ENCODE peak calls at places on chromosomes 3 and 15, in four cellular contexts. S is left ventricle myocardium inferior, B is GM23338, K is lower leg skin. N is an unnamed sample.
A peak's percentile ranks its signal among the peaks of the same experiment; 100 is the strongest.

GRCh38 chr15:66405007-66405406 is 18.3 kb downstream of the MAP2K1 start:
- DNase-seq in S (no peak), B (no peak), K (no peak), N (no peak)

GRCh38 chr3:85304360-85304964 is 345.7 kb downstream of the CADM2 start:
- DNase-seq in S (no peak), B (peak; percentile 21), K (no peak), N (no peak)

GRCh38 chr3:196596355-196596754 is 27.9 kb downstream of the FBXO45 start:
- DNase-seq in S (no peak), B (no peak), K (no peak), N (peak; percentile 42)

GRCh38 chr3:126517291-126517951 is at the start of gene UROC1:
- DNase-seq in S (no peak), B (no peak), K (no peak), N (no peak)

GRCh38 chr15:22878103-22878502 is 39.6 kb downstream of the NIPA2 start:
- DNase-seq in S (no peak), B (no peak), K (no peak), N (no peak)

GRCh38 chr3:55490194-55490913 is 3.2 kb upstream of the WNT5A start:
- DNase-seq in S (no peak), B (peak; percentile 14), K (no peak), N (no peak)

GRCh38 chr15:43998607-43999006 is 171.8 kb downstream of the WDR76 start:
- DNase-seq in S (peak; percentile 42), B (peak; percentile 24), K (no peak), N (no peak)

GRCh38 chr3:144127014-144127413 is 155.4 kb downstream of the DIPK2A start:
- DNase-seq in S (no peak), B (no peak), K (no peak), N (no peak)

GRCh38 chr15:36390491-36390890 is 188.9 kb upstream of the CDIN1 start:
- DNase-seq in S (no peak), B (no peak), K (no peak), N (no peak)

GRCh38 chr3:105366302-105367062 is at the start of gene ALCAM:
- DNase-seq in S (peak; percentile 89), B (peak; percentile 97), K (peak; percentile 90), N (peak; percentile 99)

GRCh38 chr15:72851586-72851985 is 68.0 kb upstream of the ADPGK start:
- DNase-seq in S (no peak), B (no peak), K (no peak), N (no peak)
- TF ChIP-seq CTCF in S (no peak), B (no peak), K (no peak), N (no peak)

GRCh38 chr15:25055356-25056068 is 100.7 kb downstream of the SNRPN start:
- DNase-seq in S (no peak), B (no peak), K (no peak), N (peak; percentile 69)

GRCh38 chr15:25058080-25058785 is 103.4 kb downstream of the SNRPN start:
- DNase-seq in S (no peak), B (no peak), K (no peak), N (peak; percentile 77)

GRCh38 chr15:25054943-25055342 is 100.2 kb downstream of the SNRPN start:
- DNase-seq in S (no peak), B (no peak), K (no peak), N (peak; percentile 77)

GRCh38 chr15:25057574-25057973 is 102.8 kb downstream of the SNRPN start:
- DNase-seq in S (no peak), B (no peak), K (no peak), N (peak; percentile 72)

DNA sequence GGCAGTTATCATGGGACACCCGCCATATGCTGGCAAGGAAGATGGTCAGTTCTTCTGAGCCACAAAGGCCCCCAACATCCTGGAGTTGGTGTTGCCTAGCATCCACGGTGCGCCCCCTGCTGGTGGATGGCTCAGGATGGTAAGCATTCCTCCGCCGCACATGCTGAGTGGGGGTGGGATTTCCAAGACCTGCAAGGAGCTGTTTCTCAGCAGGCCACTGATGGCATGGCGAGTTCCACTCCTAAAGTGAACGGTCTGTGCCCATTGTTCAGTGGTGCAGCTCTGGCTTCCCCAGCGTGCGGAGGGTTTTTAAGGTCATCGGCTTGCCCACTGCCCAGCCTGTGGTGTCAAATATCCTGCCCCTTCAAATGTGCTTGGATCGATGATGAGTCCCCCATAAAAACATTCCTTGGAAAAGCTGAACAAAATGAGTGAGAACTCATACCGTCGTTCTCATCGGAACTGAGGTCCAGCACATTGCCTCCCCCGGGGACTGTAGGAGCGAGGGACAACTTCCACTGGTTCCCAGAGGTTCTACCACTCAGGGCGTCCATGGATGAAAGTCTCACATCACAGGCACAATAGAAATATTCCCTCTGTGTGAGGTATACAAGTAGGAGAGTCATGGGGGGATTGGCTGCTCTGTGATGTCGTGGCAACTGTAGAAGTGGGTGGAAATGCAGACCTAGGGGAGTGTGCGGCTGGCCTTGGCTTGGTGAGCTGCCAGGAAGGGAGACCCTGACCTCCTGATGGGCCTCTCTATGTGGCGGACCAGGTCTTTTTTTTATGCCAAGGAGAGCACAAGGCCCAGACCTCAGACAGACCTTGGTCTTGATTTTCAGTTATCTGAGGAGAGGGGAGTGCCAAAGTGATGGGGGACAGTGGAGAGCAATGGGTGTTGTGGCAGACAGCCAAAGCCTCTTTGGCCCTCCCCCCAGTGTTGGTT is 102.0 kb downstream of the SNRPN start:
- DNase-seq in S (no peak), B (peak; percentile 47), K (no peak), N (peak; percentile 80)
- TF ChIP-seq CTCF in S (no peak), B (peak; percentile 65), K (no peak), N (no peak)

GRCh38 chr15:99104788-99105515 is at the start of gene SYNM:
- DNase-seq in S (peak; percentile 84), B (peak; percentile 90), K (no peak), N (peak; percentile 91)
- TF ChIP-seq CTCF in S (peak; percentile 92), B (peak; percentile 64), K (no peak), N (peak; percentile 92)

GRCh38 chr3:194606163-194606562 is 27.1 kb downstream of the TMEM44 start:
- DNase-seq in S (no peak), B (no peak), K (no peak), N (no peak)

GRCh38 chr3:194606941-194607340 is 26.3 kb downstream of the TMEM44 start:
- DNase-seq in S (no peak), B (no peak), K (no peak), N (no peak)

GRCh38 chr3:194602580-194603300 is 30.5 kb downstream of the TMEM44 start:
- DNase-seq in S (no peak), B (no peak), K (no peak), N (no peak)

GRCh38 chr3:194604126-194604525 is 29.1 kb downstream of the TMEM44 start:
- DNase-seq in S (no peak), B (no peak), K (no peak), N (no peak)

GRCh38 chr3:194604837-194605236 is 28.4 kb downstream of the TMEM44 start:
- DNase-seq in S (no peak), B (no peak), K (no peak), N (no peak)
- TF ChIP-seq CTCF in S (peak; percentile 22), B (peak; percentile 59), K (no peak), N (peak; percentile 42)